ENCODE peak calls at places on chromosomes 13 and 19, in five cellular contexts. I, T, R, G and B are unnamed samples.

GRCh38 chr19:16609511-16609910 is 18.5 kb downstream of the MED26 start:
- DNase-seq in G (no peak), T (no peak), I (no peak), R (no peak), B (no peak)

GRCh38 chr19:29495971-29496441 is 29.8 kb upstream of the VSTM2B start:
- DNase-seq in R (no peak), G (peak; percentile 13), T (no peak), I (no peak), B (no peak)

GRCh38 chr19:7311911-7312310 is 17.7 kb upstream of the INSR start:
- DNase-seq in T (no peak), I (no peak), G (no peak), R (no peak), B (no peak)

GRCh38 chr13:50732712-50733111 is 110.8 kb downstream of the DLEU7 start:
- DNase-seq in I (no peak), G (no peak), R (peak; percentile 19), T (no peak), B (peak; percentile 50)

GRCh38 chr13:96109125-96109524 is 19.2 kb downstream of the HS6ST3 start:
- DNase-seq in G (no peak), R (no peak), T (no peak), I (no peak), B (no peak)

GRCh38 chr13:64753606-64754005 is 2476.5 kb downstream of the PCDH9 start:
- DNase-seq in I (no peak), R (peak; percentile 51), T (no peak), G (no peak), B (no peak)

GRCh38 chr19:14333101-14333871 is 48.0 kb upstream of the ADGRE5 start:
- DNase-seq in T (no peak), R (no peak), I (peak; percentile 66), G (peak; percentile 60), B (no peak)

GRCh38 chr19:22784051-22784450 is at the start of gene ZNF99:
- DNase-seq in R (no peak), T (no peak), G (no peak), I (no peak), B (no peak)

GRCh38 chr19:53177986-53178385 is 15.2 kb downstream of the ZNF665 start:
- DNase-seq in G (no peak), R (no peak), T (no peak), I (no peak), B (no peak)

GRCh38 chr19:38211206-38211605 is 12.8 kb downstream of the DPF1 start:
- DNase-seq in R (no peak), G (peak; percentile 64), I (peak; percentile 48), T (no peak), B (no peak)

GRCh38 chr13:43516401-43516826 is 270.4 kb downstream of the ENOX1 start:
- DNase-seq in T (no peak), I (no peak), G (no peak), R (peak; percentile 58), B (peak; percentile 86)

GRCh38 chr13:95502216-95502615 is 50.3 kb upstream of the CLDN10 start:
- DNase-seq in R (no peak), G (no peak), T (no peak), I (no peak), B (no peak)

GRCh38 chr13:72651196-72651595 is 76.2 kb downstream of the MZT1 start:
- DNase-seq in I (peak; percentile 29), T (no peak), G (no peak), R (no peak), B (no peak)

GRCh38 chr19:46387713-46388130 is 25.6 kb downstream of the CCDC8 start:
- DNase-seq in I (no peak), R (no peak), G (no peak), T (no peak), B (no peak)

GRCh38 chr19:46388311-46389095 is 24.9 kb downstream of the CCDC8 start:
- DNase-seq in I (no peak), T (no peak), G (no peak), R (no peak), B (no peak)

GRCh38 chr19:46385636-46386035 is 27.7 kb downstream of the CCDC8 start:
- DNase-seq in R (no peak), I (no peak), G (peak; percentile 12), T (no peak), B (no peak)

GRCh38 chr19:46386151-46386550 is 27.2 kb downstream of the CCDC8 start:
- DNase-seq in G (no peak), R (no peak), T (no peak), I (no peak), B (no peak)

DNA sequence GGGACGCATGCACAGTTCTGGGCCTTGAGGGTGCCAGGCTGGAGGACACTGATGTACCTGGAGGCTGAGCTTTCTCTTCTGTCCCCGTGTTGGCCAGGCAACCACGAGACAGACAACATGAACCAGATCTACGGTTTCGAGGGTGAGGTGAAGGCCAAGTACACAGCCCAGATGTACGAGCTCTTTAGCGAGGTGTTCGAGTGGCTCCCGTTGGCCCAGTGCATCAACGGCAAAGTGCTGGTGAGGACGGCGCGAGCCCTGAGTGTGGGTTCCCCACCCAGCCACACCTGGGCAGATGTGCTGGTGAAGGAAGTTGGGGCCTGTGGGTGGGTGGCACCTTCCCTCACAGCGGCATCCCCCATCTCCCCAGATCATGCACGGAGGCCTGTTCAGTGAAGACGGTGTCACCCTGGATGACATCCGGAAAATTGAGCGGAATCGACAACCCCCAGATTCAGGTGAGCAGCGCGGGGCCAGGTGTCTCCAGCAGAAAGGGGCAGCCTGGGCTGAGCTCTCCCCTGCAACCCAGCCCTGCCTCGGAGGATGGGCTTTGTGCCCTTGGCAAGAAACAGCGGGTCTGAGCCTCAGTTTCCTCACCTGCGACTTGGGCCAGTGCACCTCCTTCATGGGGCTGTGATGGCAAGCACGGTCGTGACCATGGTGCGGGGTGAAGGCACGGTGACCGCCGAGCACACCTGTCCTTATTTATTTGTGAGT is 26.2 kb downstream of the CCDC8 start:
- DNase-seq in I (no peak), R (no peak), G (no peak), T (no peak), B (no peak)
- H2BK5ac ChIP-seq in I (no peak overlapping the region), R (no peak overlapping the region), G (no peak overlapping the region), T (no peak overlapping the region), B (no peak overlapping the region)

GRCh38 chr13:26816876-26817275 is 56.3 kb upstream of the GPR12 start:
- DNase-seq in T (no peak), I (no peak), R (no peak), G (no peak), B (no peak)
- H3K27me3 ChIP-seq in T (no peaks in the 10 kb centered on the region), I (no peaks in the 10 kb centered on the region), R (peaks cover 2% of the 10 kb centered on the region), G (no peaks in the 10 kb centered on the region), B (peaks cover 30% of the 10 kb centered on the region)

GRCh38 chr19:17826508-17827056 is 5.3 kb upstream of the INSL3 start:
- DNase-seq in I (no peak), R (no peak), T (no peak), G (no peak), B (no peak)
- H3K18ac ChIP-seq in I (no peak overlapping the region), R (no peak overlapping the region), T (no peak overlapping the region), G (no peak overlapping the region), B (no peak overlapping the region)

GRCh38 chr19:44304659-44305193 is at the start of gene ZNF235:
- DNase-seq in G (peak; percentile 95), R (peak; percentile 99), T (peak; percentile 82), I (peak; percentile 99), B (peak; percentile 98)
- H2BK5ac ChIP-seq in G (no peak within 1 kb of the TSS), R (peak within 1 kb of the TSS; percentile 51), T (no peak within 1 kb of the TSS), I (no peak within 1 kb of the TSS), B (peak within 1 kb of the TSS; percentile 71)

GRCh38 chr19:12611361-12611699 is 610 bp downstream of the ZNF791 start:
- DNase-seq in I (peak; percentile 83), G (peak; percentile 66), R (peak; percentile 74), T (no peak), B (peak; percentile 90)

GRCh38 chr19:12610540-12611360 is at the start of the genes ZNF490 and ZNF791:
- DNase-seq in T (peak; percentile 85), R (peak; percentile 97), I (peak; percentile 98), G (peak; percentile 97), B (peak; percentile 98)

GRCh38 chr19:12603714-12604113 is 6.9 kb downstream of the ZNF490 start:
- DNase-seq in I (no peak), R (peak; percentile 67), G (no peak), T (no peak), B (no peak)

DNA sequence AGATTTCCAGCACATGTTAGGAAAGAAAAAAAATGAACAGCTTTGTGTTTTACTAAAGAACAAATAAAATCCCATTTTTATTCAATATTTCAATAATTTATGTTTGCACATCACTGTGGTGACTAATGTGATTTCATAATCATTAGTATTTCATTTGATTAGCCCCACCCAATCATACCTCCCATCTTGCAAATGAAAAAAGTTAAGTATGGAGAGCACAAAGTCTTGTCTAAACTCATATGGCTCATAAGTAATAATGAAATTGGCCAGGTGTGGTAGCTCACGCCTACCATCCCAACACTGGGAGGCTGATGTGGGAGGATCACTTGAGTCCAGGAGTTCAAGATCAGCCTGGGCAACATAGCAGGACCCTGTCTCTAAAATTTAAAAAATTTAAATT is 3.8 kb downstream of the ZNF490 start:
- DNase-seq in T (no peak), R (no peak), I (no peak), G (no peak), B (no peak)
- H3K27me3 ChIP-seq in T (no peaks in the 10 kb centered on the region), R (no peaks in the 10 kb centered on the region), I (no peaks in the 10 kb centered on the region), G (no peaks in the 10 kb centered on the region), B (no peaks in the 10 kb centered on the region)

GRCh38 chr13:27228131-27228530 is 23.2 kb upstream of the RPL21 start:
- DNase-seq in I (no peak), G (no peak), T (no peak), R (no peak), B (no peak)
- H3K18ac ChIP-seq in I (no peak overlapping the region), G (no peak overlapping the region), T (no peak overlapping the region), R (no peak overlapping the region), B (no peak overlapping the region)

DNA sequence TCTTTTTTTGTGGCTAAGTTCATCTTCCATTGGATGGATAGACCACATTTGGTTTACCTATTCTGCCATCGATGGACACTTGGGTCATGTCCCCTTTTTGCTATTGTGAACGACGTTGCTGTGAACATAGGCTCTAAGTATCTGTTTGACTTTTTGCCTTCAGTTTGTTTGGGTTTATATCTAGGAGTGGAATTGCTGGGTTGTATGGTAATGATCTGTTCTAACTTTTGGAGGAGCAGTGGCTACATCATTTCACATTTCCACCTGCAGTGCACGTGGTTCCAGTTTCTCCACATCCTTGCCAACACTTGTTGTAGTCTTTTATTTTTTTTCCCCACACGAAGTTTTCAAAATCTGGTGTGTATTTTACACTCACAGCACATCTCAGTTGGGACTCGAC is 21.7 kb downstream of the BICRA start:
- DNase-seq in R (no peak), I (no peak), G (no peak), T (no peak), B (no peak)
- H2BK5ac ChIP-seq in R (no peak overlapping the region), I (no peak overlapping the region), G (no peak overlapping the region), T (no peak overlapping the region), B (no peak overlapping the region)